ENCODE peak calls at places on chromosomes 12 and 14, in four cellular contexts. One of them, this sample, is unnamed. For H3K4me1, the result is how much of the 10 kb centered on the place peaks cover.

GRCh38 chr12:1496162-1496925 is 98.0 kb downstream of the FBXL14 start:
- DNase-seq in K562: no peak
- DNase-seq in breast epithelium: no peak
- DNase-seq in GM23338: no peak
- DNase-seq in this sample: peak

GRCh38 chr14:23430733-23431105 is 4.7 kb downstream of the MYH7 start:
- DNase-seq in K562: no peak
- DNase-seq in breast epithelium: no peak
- DNase-seq in GM23338: no peak
- DNase-seq in this sample: no peak

GRCh38 chr12:7927470-7927869 is 8.5 kb downstream of the SLC2A3 start:
- DNase-seq in K562: no peak
- DNase-seq in breast epithelium: no peak
- DNase-seq in GM23338: no peak
- DNase-seq in this sample: no peak

GRCh38 chr12:25423355-25423754 is 129.7 kb downstream of the LMNTD1 start:
- DNase-seq in K562: no peak
- DNase-seq in breast epithelium: no peak
- DNase-seq in GM23338: no peak
- DNase-seq in this sample: no peak

GRCh38 chr14:38989917-38990546 is 113.0 kb downstream of the SEC23A start:
- DNase-seq in K562: no peak
- DNase-seq in breast epithelium: no peak
- DNase-seq in GM23338: no peak
- DNase-seq in this sample: no peak

GRCh38 chr14:89621009-89621421 is 204.0 kb upstream of the FOXN3 start:
- DNase-seq in K562: no peak
- DNase-seq in breast epithelium: no peak
- DNase-seq in GM23338: no peak
- DNase-seq in this sample: no peak

GRCh38 chr14:100439781-100440180 is 116.6 kb downstream of the SLC25A47 start:
- DNase-seq in K562: no peak
- DNase-seq in breast epithelium: no peak
- DNase-seq in GM23338: peak
- DNase-seq in this sample: no peak

GRCh38 chr12:66279127-66279712 is 23.1 kb upstream of the HELB start:
- DNase-seq in K562: peak
- DNase-seq in breast epithelium: no peak
- DNase-seq in GM23338: peak
- DNase-seq in this sample: no peak

GRCh38 chr12:52611080-52611468 is 7.3 kb downstream of the KRT73 start:
- DNase-seq in K562: no peak
- DNase-seq in breast epithelium: no peak
- DNase-seq in GM23338: no peak
- DNase-seq in this sample: no peak

GRCh38 chr12:52127683-52128450 is 48.4 kb downstream of the SMIM41 start:
- DNase-seq in K562: peak
- DNase-seq in breast epithelium: no peak
- DNase-seq in GM23338: no peak
- DNase-seq in this sample: no peak

GRCh38 chr12:64756371-64756770 is 2.8 kb downstream of the GNS start:
- DNase-seq in K562: no peak
- DNase-seq in breast epithelium: no peak
- DNase-seq in GM23338: no peak
- DNase-seq in this sample: no peak

GRCh38 chr12:100545092-100545491 is 28.4 kb upstream of the GAS2L3 start:
- DNase-seq in K562: no peak
- DNase-seq in breast epithelium: no peak
- DNase-seq in GM23338: no peak
- DNase-seq in this sample: no peak

GRCh38 chr12:124754949-124755800 is 108.5 kb downstream of the SCARB1 start:
- DNase-seq in K562: no peak
- DNase-seq in breast epithelium: peak
- DNase-seq in GM23338: peak
- DNase-seq in this sample: peak

GRCh38 chr12:8541591-8541990 is 886 bp upstream of the CLEC4E start:
- DNase-seq in K562: no peak
- DNase-seq in breast epithelium: no peak
- DNase-seq in GM23338: no peak
- DNase-seq in this sample: no peak

GRCh38 chr14:76375484-76375883 is 453 bp upstream of the ESRRB start:
- DNase-seq in K562: no peak
- DNase-seq in breast epithelium: no peak
- DNase-seq in GM23338: no peak
- DNase-seq in this sample: no peak

GRCh38 chr14:76376001-76376404 is at the start of gene ESRRB:
- DNase-seq in K562: no peak
- DNase-seq in breast epithelium: no peak
- DNase-seq in GM23338: peak
- DNase-seq in this sample: no peak

GRCh38 chr14:76377675-76378074 is 1.7 kb downstream of the ESRRB start:
- DNase-seq in K562: no peak
- DNase-seq in breast epithelium: no peak
- DNase-seq in GM23338: peak
- DNase-seq in this sample: no peak

GRCh38 chr14:76376409-76376877 is 506 bp downstream of the ESRRB start:
- DNase-seq in K562: no peak
- DNase-seq in breast epithelium: no peak
- DNase-seq in GM23338: no peak
- DNase-seq in this sample: no peak

GRCh38 chr14:76376878-76377523 is 1.1 kb downstream of the ESRRB start:
- DNase-seq in K562: no peak
- DNase-seq in breast epithelium: no peak
- DNase-seq in GM23338: no peak
- DNase-seq in this sample: no peak
- TF ChIP-seq POLR2AphosphoS5 in K562: no peak
- TF ChIP-seq POLR2AphosphoS5 in breast epithelium: no peak
- TF ChIP-seq POLR2AphosphoS5 in GM23338: no peak
- TF ChIP-seq POLR2AphosphoS5 in this sample: no peak

DNA sequence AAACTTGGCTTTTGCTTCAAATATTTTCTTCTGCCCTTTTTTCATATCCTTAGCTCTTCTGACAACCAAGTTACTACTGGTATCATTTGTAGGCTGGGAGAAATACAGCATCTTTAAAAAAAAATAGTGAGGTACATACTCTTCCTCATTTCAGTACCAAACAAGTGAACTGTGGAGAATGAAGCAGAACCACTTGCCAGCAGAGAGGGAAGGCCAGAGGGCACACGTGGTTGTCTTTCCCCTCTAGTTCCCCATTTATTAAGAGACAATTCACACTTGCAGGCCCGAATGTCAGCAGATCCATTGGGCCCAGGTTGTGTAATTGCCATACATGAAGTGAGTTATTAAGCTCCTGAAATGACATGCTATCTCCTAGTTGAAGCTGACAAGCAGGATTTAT is 3.2 kb downstream of the SUSD6 start:
- DNase-seq in K562: no peak
- DNase-seq in breast epithelium: no peak
- DNase-seq in GM23338: no peak
- DNase-seq in this sample: no peak
- H3K4me1 ChIP-seq in K562: under half
- H3K4me1 ChIP-seq in breast epithelium: half or more
- H3K4me1 ChIP-seq in GM23338: under half
- H3K4me1 ChIP-seq in this sample: under half

GRCh38 chr14:103695331-103696026 is 19.8 kb downstream of the XRCC3 start:
- DNase-seq in K562: no peak
- DNase-seq in breast epithelium: no peak
- DNase-seq in GM23338: no peak
- DNase-seq in this sample: no peak
- TF ChIP-seq POLR2AphosphoS5 in K562: no peak
- TF ChIP-seq POLR2AphosphoS5 in breast epithelium: no peak
- TF ChIP-seq POLR2AphosphoS5 in GM23338: no peak
- TF ChIP-seq POLR2AphosphoS5 in this sample: no peak

GRCh38 chr12:68613209-68613904 is 2.7 kb downstream of the RAP1B start:
- DNase-seq in K562: no peak
- DNase-seq in breast epithelium: no peak
- DNase-seq in GM23338: no peak
- DNase-seq in this sample: no peak
- H3K4me1 ChIP-seq in K562: under half
- H3K4me1 ChIP-seq in breast epithelium: under half
- H3K4me1 ChIP-seq in GM23338: under half
- H3K4me1 ChIP-seq in this sample: under half

GRCh38 chr12:91900971-91901370 is 244.7 kb downstream of the BTG1 start:
- DNase-seq in K562: no peak
- DNase-seq in breast epithelium: no peak
- DNase-seq in GM23338: no peak
- DNase-seq in this sample: no peak
- TF ChIP-seq POLR2AphosphoS5 in K562: no peak
- TF ChIP-seq POLR2AphosphoS5 in breast epithelium: no peak
- TF ChIP-seq POLR2AphosphoS5 in GM23338: no peak
- TF ChIP-seq POLR2AphosphoS5 in this sample: no peak

GRCh38 chr12:39348523-39348922 is 94.4 kb downstream of the KIF21A start:
- DNase-seq in K562: no peak
- DNase-seq in breast epithelium: no peak
- DNase-seq in GM23338: no peak
- DNase-seq in this sample: no peak
- H3K4me1 ChIP-seq in K562: under half
- H3K4me1 ChIP-seq in breast epithelium: under half
- H3K4me1 ChIP-seq in GM23338: under half
- H3K4me1 ChIP-seq in this sample: under half

DNA sequence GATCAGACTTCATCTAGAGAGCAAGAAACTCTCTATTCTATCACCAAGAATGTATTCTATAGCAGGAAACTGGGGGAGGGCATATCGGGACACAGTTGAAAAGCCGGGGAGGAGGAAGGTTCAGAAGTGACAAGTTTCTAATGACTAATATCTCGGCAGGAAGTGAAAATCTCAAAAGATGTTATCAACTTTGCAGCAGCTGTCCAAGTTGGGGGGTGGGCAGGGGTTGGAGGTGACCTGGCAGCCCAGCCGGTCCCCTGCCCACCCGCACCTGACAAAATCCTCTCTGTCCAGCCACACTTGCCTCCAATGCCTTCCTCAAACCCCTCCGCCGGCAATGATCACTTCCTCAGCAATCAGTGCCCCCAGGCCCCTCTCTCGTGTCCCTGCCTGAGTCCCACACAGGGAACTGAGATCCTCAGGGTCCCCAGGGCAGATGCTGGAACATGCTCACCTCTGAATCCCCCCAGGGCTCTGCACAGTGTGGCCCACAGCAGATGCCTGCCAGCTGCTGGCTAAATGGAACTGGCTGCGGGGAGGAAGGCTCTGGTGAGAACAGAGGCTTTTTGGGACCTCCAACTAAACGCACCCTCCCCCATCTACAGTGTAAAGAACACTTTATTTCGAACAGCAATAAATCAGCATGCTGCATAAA is 43.9 kb downstream of the CCDC88C start:
- DNase-seq in K562: no peak
- DNase-seq in breast epithelium: no peak
- DNase-seq in GM23338: no peak
- DNase-seq in this sample: no peak
- TF ChIP-seq POLR2AphosphoS5 in K562: no peak
- TF ChIP-seq POLR2AphosphoS5 in breast epithelium: no peak
- TF ChIP-seq POLR2AphosphoS5 in GM23338: no peak
- TF ChIP-seq POLR2AphosphoS5 in this sample: no peak

GRCh38 chr14:71322660-71323250 is 415.5 kb downstream of the PCNX1 start:
- DNase-seq in K562: no peak
- DNase-seq in breast epithelium: no peak
- DNase-seq in GM23338: no peak
- DNase-seq in this sample: no peak

GRCh38 chr14:71321556-71322315 is 414.5 kb downstream of the PCNX1 start:
- DNase-seq in K562: no peak
- DNase-seq in breast epithelium: peak
- DNase-seq in GM23338: peak
- DNase-seq in this sample: peak

GRCh38 chr14:71327691-71328090 is 420.4 kb downstream of the PCNX1 start:
- DNase-seq in K562: no peak
- DNase-seq in breast epithelium: no peak
- DNase-seq in GM23338: no peak
- DNase-seq in this sample: no peak

GRCh38 chr14:71328183-71328582 is 420.9 kb downstream of the PCNX1 start:
- DNase-seq in K562: no peak
- DNase-seq in breast epithelium: no peak
- DNase-seq in GM23338: no peak
- DNase-seq in this sample: no peak

GRCh38 chr14:71324767-71325272 is 417.6 kb downstream of the PCNX1 start:
- DNase-seq in K562: peak
- DNase-seq in breast epithelium: no peak
- DNase-seq in GM23338: peak
- DNase-seq in this sample: no peak
- H3K4me1 ChIP-seq in K562: under half
- H3K4me1 ChIP-seq in breast epithelium: under half
- H3K4me1 ChIP-seq in GM23338: under half
- H3K4me1 ChIP-seq in this sample: under half

DNA sequence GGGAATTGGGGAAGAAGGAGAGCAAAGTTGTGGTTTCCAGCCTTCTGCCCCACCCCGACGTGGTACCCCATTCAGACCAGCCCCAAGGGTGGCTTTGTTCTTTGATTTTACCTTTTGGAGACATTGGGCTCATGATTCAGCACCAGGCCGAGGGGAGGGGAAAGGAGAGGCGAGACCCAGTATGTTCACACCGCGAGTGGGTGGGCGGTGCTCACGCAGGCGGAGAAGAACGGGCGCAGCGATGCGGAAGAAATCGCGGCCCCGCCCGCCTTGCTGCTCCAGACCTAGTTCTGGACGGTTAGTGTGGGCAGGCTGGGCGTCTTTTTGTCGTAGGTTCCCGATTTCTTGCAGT is 960 bp downstream of the ATL1 start:
- DNase-seq in K562: peak
- DNase-seq in breast epithelium: peak
- DNase-seq in GM23338: peak
- DNase-seq in this sample: peak
- TF ChIP-seq POLR2AphosphoS5 in K562: no peak
- TF ChIP-seq POLR2AphosphoS5 in breast epithelium: peak
- TF ChIP-seq POLR2AphosphoS5 in GM23338: no peak
- TF ChIP-seq POLR2AphosphoS5 in this sample: peak

DNA sequence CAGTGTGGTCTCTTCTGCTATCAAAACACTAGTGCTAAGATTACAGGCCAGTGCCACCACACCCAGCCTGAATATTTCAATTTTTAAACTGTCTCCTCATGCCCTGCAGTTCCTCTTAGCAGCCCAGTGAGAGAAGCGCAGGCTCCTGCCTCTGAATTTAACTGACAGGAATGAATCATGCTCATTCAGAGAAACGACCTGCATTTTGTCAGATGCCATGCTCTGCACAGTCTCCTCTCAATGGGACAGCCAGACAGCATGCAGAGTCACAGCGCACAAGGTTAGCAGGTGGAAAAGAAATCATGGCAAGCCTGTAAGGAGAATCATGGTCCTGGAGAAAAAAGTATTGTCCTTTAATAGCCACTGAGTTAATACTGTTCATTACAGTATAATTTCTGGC is 691.0 kb upstream of the SEL1L start:
- DNase-seq in K562: no peak
- DNase-seq in breast epithelium: no peak
- DNase-seq in GM23338: no peak
- DNase-seq in this sample: no peak
- H3K4me1 ChIP-seq in K562: under half
- H3K4me1 ChIP-seq in breast epithelium: under half
- H3K4me1 ChIP-seq in GM23338: under half
- H3K4me1 ChIP-seq in this sample: under half